ENCODE peak calls at places on chromosomes 3 and 15, in four cellular contexts. One of them, this sample, is unnamed.

GRCh38 chr3:24640330-24640877 is 145.8 kb upstream of the THRB start:
- DNase-seq in prostate gland: no peak
- DNase-seq in GM03348: peak
- DNase-seq in GM12891: no peak
- DNase-seq in this sample: no peak

GRCh38 chr3:55540579-55540978 is 53.5 kb upstream of the WNT5A start:
- DNase-seq in prostate gland: no peak
- DNase-seq in GM12891: no peak
- DNase-seq in GM03348: no peak
- DNase-seq in this sample: no peak

GRCh38 chr15:38685686-38686339 is 121.2 kb upstream of the RASGRP1 start:
- DNase-seq in GM03348: no peak
- DNase-seq in prostate gland: no peak
- DNase-seq in GM12891: no peak
- DNase-seq in this sample: no peak

GRCh38 chr3:84666468-84666867 is 292.3 kb upstream of the CADM2 start:
- DNase-seq in GM12891: no peak
- DNase-seq in GM03348: no peak
- DNase-seq in prostate gland: no peak
- DNase-seq in this sample: no peak

GRCh38 chr15:73331991-73332925 is 36.5 kb downstream of the HCN4 start:
- DNase-seq in GM03348: no peak
- DNase-seq in prostate gland: no peak
- DNase-seq in GM12891: no peak
- DNase-seq in this sample: no peak

GRCh38 chr15:92749172-92749571 is 93.6 kb upstream of the FAM174B start:
- DNase-seq in GM03348: peak
- DNase-seq in GM12891: no peak
- DNase-seq in prostate gland: no peak
- DNase-seq in this sample: no peak

GRCh38 chr3:18423401-18424212 is 1.5 kb downstream of the SATB1 start:
- DNase-seq in GM12891: peak
- DNase-seq in prostate gland: peak
- DNase-seq in GM03348: peak
- DNase-seq in this sample: peak

GRCh38 chr3:14780927-14781507 is 37.7 kb upstream of the FGD5 start:
- DNase-seq in prostate gland: peak
- DNase-seq in GM12891: peak
- DNase-seq in GM03348: peak
- DNase-seq in this sample: peak

GRCh38 chr3:71583569-71584215 is at the start of gene FOXP1:
- DNase-seq in prostate gland: peak
- DNase-seq in GM12891: no peak
- DNase-seq in GM03348: peak
- DNase-seq in this sample: peak

GRCh38 chr3:176951586-176952292 is 245.5 kb downstream of the TBL1XR1 start:
- DNase-seq in GM12891: no peak
- DNase-seq in GM03348: peak
- DNase-seq in prostate gland: no peak
- DNase-seq in this sample: no peak

GRCh38 chr15:74306801-74307217 is 60.6 kb downstream of the CYP11A1 start:
- DNase-seq in GM12891: no peak
- DNase-seq in GM03348: no peak
- DNase-seq in prostate gland: no peak
- DNase-seq in this sample: no peak

GRCh38 chr15:97995192-97995591 is 34.7 kb downstream of the ARRDC4 start:
- DNase-seq in GM12891: no peak
- DNase-seq in GM03348: no peak
- DNase-seq in prostate gland: no peak
- DNase-seq in this sample: no peak

GRCh38 chr3:189262746-189263145 is 91.0 kb downstream of the TPRG1 start:
- DNase-seq in GM03348: no peak
- DNase-seq in GM12891: no peak
- DNase-seq in prostate gland: no peak
- DNase-seq in this sample: no peak

GRCh38 chr15:98812711-98813441 is 164.5 kb downstream of the IGF1R start:
- DNase-seq in GM12891: no peak
- DNase-seq in prostate gland: no peak
- DNase-seq in GM03348: no peak
- DNase-seq in this sample: peak

GRCh38 chr15:93333826-93334225 is 244.8 kb upstream of the RGMA start:
- DNase-seq in GM03348: no peak
- DNase-seq in GM12891: no peak
- DNase-seq in prostate gland: no peak
- DNase-seq in this sample: no peak

GRCh38 chr15:100767002-100767825 is 112.4 kb upstream of the ALDH1A3 start:
- DNase-seq in prostate gland: no peak
- DNase-seq in GM03348: peak
- DNase-seq in GM12891: no peak
- DNase-seq in this sample: no peak

GRCh38 chr15:45715528-45715927 is 80.7 kb downstream of the SQOR start:
- DNase-seq in GM03348: peak
- DNase-seq in prostate gland: no peak
- DNase-seq in GM12891: no peak
- DNase-seq in this sample: no peak

GRCh38 chr3:130517541-130517940 is 564 bp downstream of the COL6A6 start:
- DNase-seq in GM03348: no peak
- DNase-seq in prostate gland: no peak
- DNase-seq in GM12891: no peak
- DNase-seq in this sample: no peak

GRCh38 chr3:187919018-187919417 is 173.8 kb upstream of the BCL6 start:
- DNase-seq in prostate gland: no peak
- DNase-seq in GM03348: no peak
- DNase-seq in GM12891: peak
- DNase-seq in this sample: peak

GRCh38 chr3:86969500-86970189 is 21.3 kb downstream of the VGLL3 start:
- DNase-seq in GM12891: peak
- DNase-seq in GM03348: no peak
- DNase-seq in prostate gland: no peak
- DNase-seq in this sample: no peak

GRCh38 chr15:37777006-37777405 is 157.4 kb upstream of the TMCO5A start:
- DNase-seq in prostate gland: no peak
- DNase-seq in GM12891: no peak
- DNase-seq in GM03348: no peak
- DNase-seq in this sample: no peak

GRCh38 chr3:186511245-186511644 is 32.9 kb downstream of the CRYGS start:
- DNase-seq in GM12891: no peak
- DNase-seq in GM03348: no peak
- DNase-seq in prostate gland: no peak
- DNase-seq in this sample: no peak

GRCh38 chr3:143831208-143831607 is 17.1 kb downstream of the SLC9A9 start:
- DNase-seq in GM12891: no peak
- DNase-seq in GM03348: peak
- DNase-seq in prostate gland: no peak
- DNase-seq in this sample: no peak

GRCh38 chr3:5332270-5332956 is 144.9 kb downstream of the EDEM1 start:
- DNase-seq in GM12891: no peak
- DNase-seq in GM03348: no peak
- DNase-seq in prostate gland: no peak
- DNase-seq in this sample: no peak

GRCh38 chr3:5198986-5199731 is 11.7 kb downstream of the EDEM1 start:
- DNase-seq in GM03348: no peak
- DNase-seq in prostate gland: no peak
- DNase-seq in GM12891: no peak
- DNase-seq in this sample: peak

This sample was measured in body of pancreas.